ENCODE peak calls at places on chromosomes 12 and 14, in five cellular contexts. P is mesendoderm; L is CD8-positive, alpha-beta memory T cell; D is transverse colon; Z is naive thymus-derived CD4-positive, alpha-beta T cell. A is an unnamed sample.
A peak's percentile ranks its signal among the peaks of the same experiment; 100 is the strongest.

GRCh38 chr12:47079365-47079893 is at the start of gene PCED1B:
- DNase-seq in P (peak; percentile 83), D (peak; percentile 77), L (peak; percentile 52), Z (peak; percentile 72), A (peak; percentile 5)

GRCh38 chr14:74574706-74575105 is 37.3 kb downstream of the LTBP2 start:
- DNase-seq in P (no peak), Z (no peak), L (no peak), D (no peak), A (no peak)

GRCh38 chr12:51923506-51924365 is 16.4 kb downstream of the ACVRL1 start:
- DNase-seq in P (peak; percentile 47), D (peak; percentile 72), L (peak; percentile 37), Z (peak; percentile 66), A (no peak)

GRCh38 chr14:77859934-77860570 is 60.1 kb downstream of the ADCK1 start:
- DNase-seq in D (no peak), L (no peak), P (no peak), Z (no peak), A (no peak)

GRCh38 chr12:46546634-46547273 is 174.2 kb upstream of the SLC38A2 start:
- DNase-seq in L (no peak), Z (peak; percentile 47), D (no peak), P (no peak), A (no peak)

GRCh38 chr14:76168531-76168930 is 16.8 kb downstream of the GPATCH2L start:
- DNase-seq in D (no peak), P (no peak), L (no peak), Z (no peak), A (no peak)

GRCh38 chr12:85740190-85740589 is 96.0 kb downstream of the RASSF9 start:
- DNase-seq in Z (no peak), L (no peak), D (no peak), P (no peak), A (no peak)

GRCh38 chr14:98130691-98131090 is 1141.3 kb downstream of the BCL11B start:
- DNase-seq in L (no peak), D (no peak), Z (no peak), P (no peak), A (no peak)

GRCh38 chr12:3533703-3534386 is 42.8 kb downstream of the PRMT8 start:
- DNase-seq in Z (no peak), L (no peak), P (peak; percentile 27), D (peak; percentile 18), A (no peak)

GRCh38 chr14:63857467-63858030 is 4.7 kb downstream of the SYNE2 start:
- DNase-seq in Z (no peak), L (no peak), P (no peak), D (no peak), A (no peak)

GRCh38 chr14:63757211-63757610 is 29.3 kb upstream of the SGPP1 start:
- DNase-seq in P (no peak), L (no peak), D (no peak), Z (no peak), A (no peak)

GRCh38 chr14:62866376-62866775 is 178.9 kb downstream of the KCNH5 start:
- DNase-seq in D (no peak), P (no peak), Z (no peak), L (no peak), A (no peak)

GRCh38 chr14:68891851-68892660 is 87.0 kb downstream of the ACTN1 start:
- DNase-seq in P (peak; percentile 80), Z (no peak), D (no peak), L (no peak), A (no peak)

DNA sequence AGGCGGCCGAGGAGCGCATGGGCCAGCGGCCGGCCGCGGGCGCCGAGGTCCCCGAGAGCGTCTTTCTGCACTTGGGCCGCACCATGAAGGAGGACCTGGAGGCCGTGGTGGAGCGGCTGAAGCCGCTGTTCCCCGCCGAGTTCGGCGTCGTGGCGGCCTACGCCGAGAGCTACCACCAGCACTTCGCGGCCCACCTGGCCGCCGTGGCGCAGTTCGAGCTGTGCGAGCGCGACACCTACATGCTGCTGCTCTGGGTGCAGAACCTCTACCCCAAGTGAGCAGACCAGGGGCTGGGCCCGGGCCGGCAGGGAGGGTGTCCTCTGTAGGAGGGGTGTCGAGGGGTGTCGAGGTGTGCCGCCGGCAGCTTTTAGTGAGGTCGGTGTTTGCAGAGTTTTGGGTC is 4.1 kb downstream of the TNFAIP2 start:
- DNase-seq in D (no peak), L (no peak), P (no peak), Z (no peak), A (no peak)
- H3K4me3 ChIP-seq in D (no peak overlapping the region), L (no peak overlapping the region), P (no peak overlapping the region), Z (no peak overlapping the region), A (peak overlapping the region; percentile 66)

DNA sequence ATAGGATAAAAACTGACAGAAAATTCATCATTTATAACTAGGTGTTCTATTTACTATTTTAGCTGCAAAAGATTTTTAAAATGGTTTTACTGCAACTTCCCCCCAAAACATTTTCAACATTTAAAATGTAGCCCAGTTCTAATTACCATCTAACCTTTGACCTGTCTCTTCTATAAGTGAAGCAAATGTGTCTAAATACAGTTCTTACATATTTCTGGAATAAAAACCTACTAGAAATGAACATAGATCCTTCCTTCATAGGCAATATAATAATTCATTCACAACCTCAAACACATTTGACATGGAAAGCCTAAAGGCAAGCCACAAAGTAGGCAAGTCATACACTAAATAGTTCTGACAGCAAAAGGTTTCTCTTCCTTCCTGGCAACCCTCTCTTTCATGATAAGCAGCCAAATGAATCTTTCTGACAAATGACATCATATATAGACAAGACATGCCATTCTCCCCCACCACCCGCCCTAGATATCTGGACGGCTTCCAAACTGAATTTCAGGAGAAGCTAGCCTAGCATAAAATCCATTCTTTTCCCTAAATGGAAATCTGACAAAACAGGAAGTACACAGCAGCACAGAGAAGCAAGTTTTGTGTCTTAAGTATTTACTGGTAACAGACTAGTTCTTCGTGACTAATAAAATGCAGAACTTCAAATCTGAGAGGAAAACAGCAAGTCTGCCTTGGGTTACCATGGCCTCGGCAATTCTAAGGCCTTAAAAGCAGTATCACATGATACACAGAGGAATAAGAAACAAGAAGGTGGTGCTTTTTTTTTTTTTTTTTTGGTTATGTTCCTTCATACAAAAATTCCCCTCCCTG is 17.2 kb upstream of the ARID4A start:
- DNase-seq in D (peak; percentile 44), Z (peak; percentile 30), L (peak; percentile 52), P (no peak), A (no peak)
- H3K4me1 ChIP-seq in D (peaks cover 34% of the 10 kb centered on the region), Z (peaks cover 13% of the 10 kb centered on the region), L (peaks cover 36% of the 10 kb centered on the region), P (no peaks in the 10 kb centered on the region), A (peaks cover 18% of the 10 kb centered on the region)

GRCh38 chr12:44247588-44247987 is 411.7 kb downstream of the TMEM117 start:
- DNase-seq in Z (no peak), P (peak; percentile 49), D (no peak), L (no peak), A (no peak)
- H3K4me3 ChIP-seq in Z (no peak overlapping the region), P (no peak overlapping the region), D (no peak overlapping the region), L (no peak overlapping the region), A (no peak overlapping the region)

DNA sequence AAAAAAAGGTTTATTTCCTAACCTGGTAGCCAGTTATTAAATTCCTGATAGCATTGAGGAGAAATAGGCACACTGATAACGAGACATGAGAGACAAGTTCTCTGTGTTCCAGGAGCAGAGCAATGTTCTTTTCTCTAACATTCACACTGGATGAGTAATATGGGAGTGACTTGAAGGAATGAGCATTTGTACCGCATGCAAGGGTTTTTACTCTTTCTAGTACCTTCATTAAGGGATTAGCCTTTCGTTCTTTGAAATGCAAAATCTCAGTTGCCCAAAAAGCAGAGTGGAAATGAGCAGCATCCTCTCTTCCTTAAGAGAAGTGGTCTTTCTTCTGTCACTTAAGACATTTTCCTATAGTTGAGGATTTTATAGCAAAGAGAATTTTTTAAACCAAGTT is 54.7 kb downstream of the FGD4 start:
- DNase-seq in P (peak; percentile 95), L (no peak), D (no peak), Z (no peak), A (no peak)
- H3K4me1 ChIP-seq in P (no peaks in the 10 kb centered on the region), L (no peaks in the 10 kb centered on the region), D (peaks cover 43% of the 10 kb centered on the region), Z (no peaks in the 10 kb centered on the region), A (peaks cover 59% of the 10 kb centered on the region)

GRCh38 chr14:22556021-22556989 is 32.7 kb downstream of the DAD1 start:
- DNase-seq in Z (peak; percentile 94), L (peak; percentile 100), D (peak; percentile 88), P (no peak), A (peak; percentile 80)
- H3K4me3 ChIP-seq in Z (peak overlapping the region; percentile 65), L (peak overlapping the region; percentile 69), D (no peak overlapping the region), P (no peak overlapping the region), A (peak overlapping the region; percentile 41)

A was measured in esophagus squamous epithelium.